ENCODE peak calls at places on chromosomes 12 and 14, in eight cellular contexts. T, A, I, H, M, V, E and S are unnamed samples.

GRCh38 chr14:37602605-37603453 is 7.4 kb downstream of the TTC6 start:
- DNase-seq in M (no peak), H (no peak), V (no peak), A (no peak), I (no peak), E (no peak), T (no peak), S (no peak)

GRCh38 chr14:57066887-57067513 is 201.7 kb downstream of the EXOC5 start:
- DNase-seq in V (peak; percentile 78), H (peak; percentile 17), M (peak; percentile 2), T (no peak), I (peak; percentile 83), E (peak; percentile 64), A (peak; percentile 10), S (peak; percentile 79)

GRCh38 chr14:29724991-29725390 is 202.7 kb downstream of the PRKD1 start:
- DNase-seq in E (peak; percentile 66), T (no peak), H (peak; percentile 36), V (no peak), M (peak; percentile 63), A (peak; percentile 53), I (peak; percentile 74), S (no peak)

GRCh38 chr12:38921025-38921677 is 15.8 kb upstream of the CPNE8 start:
- DNase-seq in M (no peak), V (no peak), A (peak; percentile 73), I (peak; percentile 77), E (peak; percentile 56), H (no peak), T (no peak), S (peak; percentile 92)

GRCh38 chr12:97131220-97131981 is 224.3 kb downstream of the NEDD1 start:
- DNase-seq in I (peak; percentile 90), V (no peak), A (no peak), E (no peak), T (no peak), H (no peak), M (no peak), S (no peak)

GRCh38 chr12:128790221-128790620 is 33.5 kb downstream of the SLC15A4 start:
- DNase-seq in M (no peak), H (no peak), I (no peak), V (no peak), E (no peak), T (no peak), A (no peak), S (no peak)

GRCh38 chr14:49420201-49420600 is 166.0 kb downstream of the RPS29 start:
- DNase-seq in A (no peak), V (no peak), E (no peak), T (no peak), H (no peak), I (no peak), M (no peak), S (no peak)

GRCh38 chr12:88188180-88188579 is 46.1 kb downstream of the TMTC3 start:
- DNase-seq in I (no peak), A (no peak), V (no peak), E (no peak), H (peak; percentile 27), T (no peak), M (peak; percentile 44), S (peak; percentile 72)

GRCh38 chr14:104246401-104247335 is 108.3 kb downstream of the KIF26A start:
- DNase-seq in M (no peak), I (no peak), T (no peak), H (no peak), A (no peak), V (peak; percentile 49), E (peak; percentile 3), S (peak; percentile 9)

GRCh38 chr14:41873379-41874034 is 266.8 kb downstream of the LRFN5 start:
- DNase-seq in V (no peak), E (no peak), I (peak; percentile 2), A (peak; percentile 82), H (peak; percentile 65), T (no peak), M (peak; percentile 71), S (no peak)

GRCh38 chr12:113844495-113845175 is 121.5 kb downstream of the RBM19 start:
- DNase-seq in V (no peak), I (no peak), M (no peak), E (no peak), H (no peak), T (no peak), A (no peak), S (no peak)

GRCh38 chr12:121456551-121456950 is 56.6 kb downstream of the RNF34 start:
- DNase-seq in M (no peak), V (no peak), E (no peak), T (no peak), H (no peak), A (peak; percentile 13), I (no peak), S (no peak)

GRCh38 chr14:99946652-99947489 is 118.4 kb upstream of the EVL start:
- DNase-seq in M (no peak), V (peak; percentile 82), I (peak; percentile 77), E (no peak), T (no peak), H (peak; percentile 54), A (peak; percentile 21), S (peak; percentile 39)

GRCh38 chr14:104102282-104102914 is 16.9 kb downstream of the ASPG start:
- DNase-seq in A (no peak), V (peak; percentile 52), I (no peak), M (no peak), H (no peak), E (no peak), T (no peak), S (no peak)

GRCh38 chr12:82996168-82996812 is 309.6 kb downstream of the TMTC2 start:
- DNase-seq in A (no peak), E (peak; percentile 54), M (no peak), T (no peak), V (no peak), H (peak; percentile 10), I (no peak), S (peak; percentile 59)

GRCh38 chr12:15774819-15775218 is 14.4 kb downstream of the EPS8 start:
- DNase-seq in M (peak; percentile 51), A (no peak), E (no peak), H (peak; percentile 87), T (no peak), V (no peak), I (no peak), S (no peak)

GRCh38 chr12:54018608-54018984 is 9.6 kb upstream of the HOXC6 start:
- DNase-seq in E (no peak), V (no peak), I (peak; percentile 70), M (no peak), H (no peak), T (no peak), A (peak; percentile 68), S (no peak)

GRCh38 chr14:91302391-91302790 is 57.9 kb upstream of the GPR68 start:
- DNase-seq in I (no peak), T (no peak), A (no peak), M (no peak), V (no peak), E (no peak), H (no peak), S (no peak)

GRCh38 chr12:87679262-87679661 is 349.9 kb downstream of the C12orf50 start:
- DNase-seq in A (no peak), M (peak; percentile 5), E (no peak), T (no peak), H (no peak), V (no peak), I (no peak), S (no peak)

GRCh38 chr12:12622418-12622817 is 10.7 kb downstream of the CREBL2 start:
- DNase-seq in T (no peak), A (no peak), M (no peak), V (no peak), I (no peak), H (no peak), E (no peak), S (no peak)

GRCh38 chr12:99911967-99912366 is 72.8 kb downstream of the ANKS1B start:
- DNase-seq in I (no peak), E (no peak), V (no peak), T (no peak), H (peak; percentile 49), A (peak; percentile 79), M (no peak), S (no peak)

DNA sequence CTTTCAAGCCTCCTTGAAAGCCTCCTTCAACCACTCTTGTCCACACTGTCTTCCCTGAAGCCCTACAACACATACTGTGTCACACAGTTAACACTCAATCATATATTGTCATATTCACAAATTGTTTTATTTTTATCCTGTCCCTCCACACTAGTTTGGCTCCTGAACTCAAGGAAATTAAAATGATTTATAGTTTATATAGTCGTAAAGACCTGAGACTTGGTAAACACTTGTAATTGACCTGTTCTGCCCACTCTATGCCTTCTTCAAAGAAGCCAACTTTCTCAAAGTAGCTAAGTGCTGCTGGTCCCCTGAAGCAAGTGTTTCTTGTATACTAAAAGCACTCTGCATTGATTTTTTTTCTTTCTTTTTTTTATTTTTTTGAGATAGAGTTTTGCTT is 15.6 kb upstream of the NEK9 start:
- DNase-seq in V (no peak), M (no peak), I (no peak), H (no peak), A (no peak), E (no peak), T (no peak), S (no peak)
- H3K4me1 ChIP-seq in V (peaks cover 35% of the 10 kb centered on the region), M (peaks cover 3% of the 10 kb centered on the region), I (no peaks in the 10 kb centered on the region), H (peaks cover 42% of the 10 kb centered on the region), A (peaks cover 2% of the 10 kb centered on the region), E (peaks cover 69% of the 10 kb centered on the region), T (no peaks in the 10 kb centered on the region), S (no peaks in the 10 kb centered on the region)

GRCh38 chr12:103807561-103808238 is 33.3 kb downstream of the NT5DC3 start:
- DNase-seq in V (no peak), T (no peak), E (no peak), M (no peak), A (no peak), H (no peak), I (no peak), S (no peak)

GRCh38 chr12:103809154-103809553 is 31.9 kb downstream of the NT5DC3 start:
- DNase-seq in A (no peak), T (no peak), M (no peak), V (no peak), I (no peak), H (no peak), E (no peak), S (no peak)

GRCh38 chr12:103805961-103806360 is 35.1 kb downstream of the NT5DC3 start:
- DNase-seq in A (no peak), H (no peak), I (no peak), E (no peak), T (no peak), V (no peak), M (no peak), S (no peak)

GRCh38 chr12:103808239-103808880 is 32.7 kb downstream of the NT5DC3 start:
- DNase-seq in E (no peak), T (no peak), H (no peak), M (no peak), I (no peak), A (no peak), V (no peak), S (no peak)

GRCh38 chr12:103806807-103807206 is 34.2 kb downstream of the NT5DC3 start:
- DNase-seq in H (no peak), A (no peak), M (no peak), V (no peak), E (no peak), T (no peak), I (no peak), S (no peak)
- H3K4me1 ChIP-seq in H (peaks cover 28% of the 10 kb centered on the region), A (peaks cover 19% of the 10 kb centered on the region), M (peaks cover 20% of the 10 kb centered on the region), V (no peaks in the 10 kb centered on the region), E (peaks cover 21% of the 10 kb centered on the region), T (no peaks in the 10 kb centered on the region), I (no peaks in the 10 kb centered on the region), S (peaks cover 39% of the 10 kb centered on the region)

GRCh38 chr12:45989277-45989856 is 1.0 kb downstream of the SCAF11 start:
- DNase-seq in A (no peak), H (peak; percentile 81), M (peak; percentile 26), I (peak; percentile 49), T (no peak), E (no peak), V (no peak), S (peak; percentile 58)
- H3K4me1 ChIP-seq in A (peaks cover 5% of the 10 kb centered on the region), H (peaks cover 39% of the 10 kb centered on the region), M (peaks cover 3% of the 10 kb centered on the region), I (peaks cover 21% of the 10 kb centered on the region), T (peaks cover 5% of the 10 kb centered on the region), E (peaks cover 41% of the 10 kb centered on the region), V (peaks cover 30% of the 10 kb centered on the region), S (peaks cover 21% of the 10 kb centered on the region)

GRCh38 chr12:104499668-104500328 is 43.0 kb downstream of the CHST11 start:
- DNase-seq in I (no peak), T (no peak), A (no peak), H (no peak), V (no peak), E (no peak), M (no peak), S (no peak)
- H3K4me1 ChIP-seq in I (peaks cover 19% of the 10 kb centered on the region), T (peaks cover 1% of the 10 kb centered on the region), A (no peaks in the 10 kb centered on the region), H (peaks cover 19% of the 10 kb centered on the region), V (no peaks in the 10 kb centered on the region), E (peaks cover 10% of the 10 kb centered on the region), M (peaks cover 2% of the 10 kb centered on the region), S (no peaks in the 10 kb centered on the region)